ENCODE peak calls at places on chromosomes 7 and 10, in four cellular contexts. C is K562, U is HepG2, I is A549. A is an unnamed sample.

GRCh38 chr7:2488272-2488645 is 12.1 kb upstream of the GRIFIN start:
- DNase-seq in I (no peak), C (no peak), U (no peak), A (no peak)

GRCh38 chr10:43803816-43804215 is 155.1 kb upstream of the ZNF32 start:
- DNase-seq in C (no peak), U (no peak), I (no peak), A (no peak)

GRCh38 chr7:140640060-140640611 is 477 bp downstream of the DENND2A start:
- DNase-seq in I (peak), U (no peak), C (no peak), A (no peak)

GRCh38 chr7:122206985-122207384 is 62.9 kb upstream of the AASS start:
- DNase-seq in C (no peak), U (no peak), I (no peak), A (no peak)

GRCh38 chr10:118940386-118940785 is 89.1 kb upstream of the NANOS1 start:
- DNase-seq in I (no peak), C (no peak), U (no peak), A (no peak)

GRCh38 chr10:130782467-130782866 is 529.1 kb downstream of the TCERG1L start:
- DNase-seq in U (peak), C (no peak), I (no peak), A (no peak)

GRCh38 chr10:59844436-59844835 is 61.9 kb downstream of the CCDC6 start:
- DNase-seq in U (no peak), C (no peak), I (no peak), A (no peak)

GRCh38 chr7:141276031-141276430 is 202.2 kb downstream of the TMEM178B start:
- DNase-seq in U (no peak), C (no peak), I (no peak), A (no peak)

GRCh38 chr7:9507281-9507680 is 1073.9 kb downstream of the NXPH1 start:
- DNase-seq in U (no peak), I (no peak), C (no peak), A (no peak)

GRCh38 chr7:141511370-141512335 is 39.6 kb upstream of the AGK start:
- DNase-seq in C (no peak), U (no peak), I (no peak), A (no peak)

GRCh38 chr10:89537361-89537760 is 2.0 kb upstream of the SLC16A12 start:
- DNase-seq in U (no peak), I (no peak), C (no peak), A (no peak)

GRCh38 chr7:109864263-109864662 is 1226.7 kb upstream of the LRRN3 start:
- DNase-seq in U (no peak), I (no peak), C (no peak), A (no peak)

GRCh38 chr7:135390829-135391228 is 119.1 kb downstream of the CNOT4 start:
- DNase-seq in I (no peak), U (no peak), C (no peak), A (no peak)

GRCh38 chr7:73894851-73895441 is 34.0 kb downstream of the TMEM270 start:
- DNase-seq in C (no peak), U (no peak), I (peak), A (no peak)

GRCh38 chr7:132272763-132273371 is 303.4 kb downstream of the PLXNA4 start:
- DNase-seq in U (no peak), C (no peak), I (no peak), A (no peak)

GRCh38 chr7:75965617-75966016 is 28.8 kb downstream of the TMEM120A start:
- DNase-seq in I (no peak), U (no peak), C (peak), A (no peak)

GRCh38 chr10:89217057-89217990 is 10.2 kb upstream of the CH25H start:
- DNase-seq in C (peak), I (peak), U (peak), A (peak)

GRCh38 chr7:4683884-4684565 is 1.9 kb downstream of the FOXK1 start:
- DNase-seq in C (peak), I (no peak), U (peak), A (peak)

GRCh38 chr10:12549297-12549696 is 199.9 kb downstream of the CAMK1D start:
- DNase-seq in U (no peak), C (no peak), I (no peak), A (no peak)

GRCh38 chr7:16646427-16647081 is 573 bp downstream of the BZW2 start:
- DNase-seq in I (no peak), U (no peak), C (no peak), A (peak)

GRCh38 chr10:5806745-5807144 is 6.5 kb downstream of the GDI2 start:
- DNase-seq in C (no peak), I (no peak), U (peak), A (no peak)

GRCh38 chr10:15152556-15152955 is 15.9 kb downstream of the NMT2 start:
- DNase-seq in U (no peak), C (no peak), I (no peak), A (no peak)

GRCh38 chr7:95469850-95470249 is 15.9 kb upstream of the ASB4 start:
- DNase-seq in C (no peak), U (peak), I (no peak), A (no peak)

GRCh38 chr7:113301983-113302382 is 183.6 kb upstream of the SMIM30 start:
- DNase-seq in C (no peak), U (no peak), I (no peak), A (no peak)

GRCh38 chr7:34425194-34425593 is 232.8 kb upstream of the NPSR1 start:
- DNase-seq in C (no peak), U (peak), I (no peak), A (peak)

GRCh38 chr10:91643700-91644099 is 10.8 kb upstream of the PPP1R3C start:
- DNase-seq in I (no peak), U (peak), C (no peak), A (no peak)

GRCh38 chr7:122329145-122329802 is 24.7 kb upstream of the FEZF1 start:
- DNase-seq in U (no peak), I (no peak), C (no peak), A (no peak)

GRCh38 chr10:112759519-112759918 is 190.5 kb upstream of the TCF7L2 start:
- DNase-seq in U (no peak), I (no peak), C (no peak), A (no peak)

GRCh38 chr10:76881477-76882220 is 756.0 kb downstream of the KCNMA1 start:
- DNase-seq in I (no peak), C (no peak), U (no peak), A (no peak)

DNA sequence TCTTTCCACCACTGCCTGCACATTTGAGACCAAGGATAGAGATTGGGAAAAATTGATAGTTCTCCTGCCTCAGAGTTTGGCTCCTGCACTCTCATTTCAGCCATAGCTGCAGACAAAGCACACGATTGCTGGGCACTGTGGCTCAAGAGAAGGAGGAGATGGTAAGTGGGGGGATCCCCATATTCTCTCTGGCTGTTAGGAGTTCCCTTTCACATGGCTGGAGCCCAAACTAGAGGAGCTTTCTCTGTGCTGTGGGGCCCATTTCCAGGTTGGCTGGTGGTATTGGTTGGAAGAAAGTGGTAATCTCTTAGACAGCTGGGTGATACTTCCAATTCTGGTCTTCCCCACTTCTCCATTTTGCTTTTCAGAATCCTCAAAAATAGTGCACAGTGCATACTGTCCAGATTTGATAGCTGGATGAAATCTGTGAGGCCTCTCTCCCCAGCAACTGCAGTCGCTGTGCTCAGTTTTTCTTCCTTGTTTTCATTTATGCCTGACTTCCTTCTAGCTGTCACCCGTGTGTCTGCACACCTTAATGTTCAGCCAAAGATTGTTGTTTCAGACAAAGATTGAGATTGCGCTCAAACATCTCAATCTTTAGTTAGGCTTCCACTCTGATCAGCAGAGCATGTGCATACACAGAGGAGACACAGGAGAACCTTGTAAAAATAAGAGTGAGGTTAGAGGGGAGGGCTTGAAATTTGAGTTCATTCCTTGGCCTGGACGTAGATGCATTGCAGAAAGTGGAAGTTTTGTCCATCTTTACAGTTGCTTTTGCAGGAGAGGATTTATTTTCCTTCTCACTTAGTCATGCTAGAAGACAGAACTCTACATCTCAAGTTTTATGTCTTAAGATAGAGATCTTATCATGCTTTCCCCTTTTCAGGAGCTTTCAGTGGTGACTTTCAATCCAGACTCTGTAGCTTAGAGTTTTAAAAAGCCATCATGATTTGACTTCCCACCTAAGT is 28.6 kb downstream of the RABGEF1 start:
- DNase-seq in I (no peak), C (no peak), U (no peak), A (no peak)
- TF ChIP-seq MYC in I (no peak), C (no peak), U (no peak), A (no peak)

DNA sequence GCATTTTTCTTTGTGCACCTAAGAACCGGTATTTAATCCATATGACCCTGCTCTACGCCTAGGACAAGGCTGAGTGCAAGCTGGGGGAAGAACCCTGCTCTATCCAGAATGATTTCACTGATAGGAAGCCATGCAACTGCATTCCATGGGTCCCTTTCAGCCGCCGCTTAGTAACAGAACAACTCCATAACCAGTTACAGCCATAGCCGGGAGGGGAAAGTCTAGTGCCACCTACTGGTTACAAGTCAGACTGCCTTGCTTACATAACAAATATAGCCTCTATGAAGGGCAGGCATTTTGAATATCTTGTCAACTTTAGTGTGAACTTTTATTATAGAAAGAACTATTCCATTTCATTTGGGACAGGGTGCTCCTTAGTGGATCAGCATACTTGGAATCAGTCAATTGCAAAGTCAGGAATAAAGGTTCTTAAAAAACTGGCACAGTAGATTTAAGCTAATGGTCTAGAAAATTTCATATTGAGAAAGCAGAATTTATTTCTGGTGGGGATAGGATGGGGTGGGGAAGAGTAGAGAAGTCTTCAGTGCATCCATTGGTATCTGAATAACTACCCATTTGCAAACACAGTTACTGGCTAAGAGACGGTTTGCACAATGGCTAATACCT is 521.7 kb downstream of the ADRA2A start:
- DNase-seq in C (peak), I (peak), U (peak), A (peak)
- TF ChIP-seq JUN in C (no peak), I (no peak), U (no peak), A (no peak)

DNA sequence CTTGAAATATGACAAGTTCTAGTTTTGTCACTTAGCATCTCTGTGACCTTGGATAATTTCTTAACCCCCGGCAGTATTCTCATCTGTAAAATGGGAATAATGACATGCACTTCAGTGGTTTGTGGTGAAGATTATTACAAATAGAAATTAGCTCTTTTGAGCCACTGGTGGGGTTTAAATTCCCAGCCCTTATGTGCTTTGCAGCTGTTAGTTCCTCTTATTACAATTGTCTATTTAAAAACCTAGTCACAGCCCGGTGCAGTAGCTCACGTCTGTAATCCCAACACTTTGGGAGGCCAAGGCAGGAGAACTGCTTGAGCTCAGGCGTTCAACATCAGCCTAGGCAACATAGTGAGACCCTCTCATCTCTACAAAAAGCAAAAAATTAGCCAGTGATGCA is 30.1 kb downstream of the CAV1 start:
- DNase-seq in U (no peak), I (no peak), C (no peak), A (no peak)
- H3K27ac ChIP-seq in U (no peak), I (peak), C (no peak), A (no peak)

DNA sequence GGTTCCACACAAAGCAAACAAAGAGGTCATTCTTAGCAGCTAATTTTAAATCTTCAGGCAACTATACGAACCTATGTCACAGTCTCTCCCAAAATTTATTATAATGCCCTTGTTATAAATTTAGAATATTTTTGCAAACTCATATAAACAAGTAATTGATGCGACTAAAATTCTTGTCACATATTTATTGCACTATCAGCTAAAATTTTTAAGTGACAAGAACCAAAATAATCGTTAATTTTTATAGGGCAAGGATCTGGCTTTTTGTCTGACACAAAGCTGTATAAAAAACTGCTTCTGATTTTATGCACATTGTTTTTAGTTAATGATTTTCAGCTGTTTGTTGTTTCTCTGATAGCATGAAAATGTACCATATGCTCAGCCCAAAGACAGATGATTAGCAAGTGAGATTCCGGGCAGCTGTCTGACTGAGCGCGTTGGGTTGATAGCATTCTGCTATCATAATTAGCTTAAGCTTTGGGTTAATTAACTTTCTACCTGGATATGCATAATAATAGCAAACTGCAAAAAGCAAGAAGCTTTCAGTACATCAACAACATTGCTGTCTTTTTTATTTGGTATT is 136.0 kb downstream of the MGMT start:
- DNase-seq in C (no peak), U (no peak), I (no peak), A (no peak)
- TF ChIP-seq MYC in C (no peak), U (no peak), I (no peak), A (no peak)

DNA sequence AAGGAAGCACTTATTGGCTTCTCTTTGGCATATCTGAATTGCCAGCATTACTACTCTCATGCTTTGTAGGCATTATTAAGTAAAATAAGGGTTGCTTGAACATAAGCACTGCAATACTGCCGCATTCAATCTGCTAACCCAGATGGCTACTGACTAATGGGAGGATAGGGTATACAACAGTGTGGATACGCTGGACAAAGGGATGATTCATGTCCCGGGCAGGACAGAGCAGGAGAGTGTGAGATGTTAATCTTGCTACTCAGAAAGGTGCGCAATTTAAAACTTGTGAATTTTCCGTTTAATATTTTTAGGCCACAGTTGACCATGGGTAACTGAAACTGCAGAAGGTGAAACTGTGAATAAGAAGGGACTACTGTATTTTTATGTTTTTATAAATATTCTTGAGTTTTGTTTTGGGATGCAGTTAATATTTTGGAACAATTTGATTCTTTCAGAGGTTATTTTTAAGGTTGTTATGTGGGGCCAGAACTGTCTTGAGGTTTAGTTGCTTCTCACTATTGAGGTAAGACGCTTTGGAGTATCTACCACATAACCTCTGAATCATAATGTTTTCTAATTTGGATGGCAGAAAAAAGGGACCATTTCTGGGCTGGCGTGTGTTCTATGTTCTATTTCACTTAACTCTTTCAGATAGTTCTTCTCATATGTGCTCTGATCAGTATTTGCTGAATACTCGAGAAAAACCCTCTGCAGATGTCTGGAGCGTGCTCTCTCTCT is 75.7 kb upstream of the SYPL1 start:
- DNase-seq in C (no peak), U (no peak), I (no peak), A (no peak)
- TF ChIP-seq JUN in C (no peak), U (no peak), I (no peak), A (no peak)

GRCh38 chr7:29341156-29341555 is 146.6 kb downstream of the CHN2 start:
- DNase-seq in U (no peak), C (no peak), I (no peak), A (no peak)

GRCh38 chr7:29340691-29341090 is 146.1 kb downstream of the CHN2 start:
- DNase-seq in U (no peak), I (no peak), C (no peak), A (no peak)

GRCh38 chr7:29343379-29343778 is 148.8 kb downstream of the CHN2 start:
- DNase-seq in I (no peak), C (no peak), U (no peak), A (no peak)

GRCh38 chr7:29344334-29344978 is 149.9 kb downstream of the CHN2 start:
- DNase-seq in C (no peak), U (no peak), I (no peak), A (no peak)

DNA sequence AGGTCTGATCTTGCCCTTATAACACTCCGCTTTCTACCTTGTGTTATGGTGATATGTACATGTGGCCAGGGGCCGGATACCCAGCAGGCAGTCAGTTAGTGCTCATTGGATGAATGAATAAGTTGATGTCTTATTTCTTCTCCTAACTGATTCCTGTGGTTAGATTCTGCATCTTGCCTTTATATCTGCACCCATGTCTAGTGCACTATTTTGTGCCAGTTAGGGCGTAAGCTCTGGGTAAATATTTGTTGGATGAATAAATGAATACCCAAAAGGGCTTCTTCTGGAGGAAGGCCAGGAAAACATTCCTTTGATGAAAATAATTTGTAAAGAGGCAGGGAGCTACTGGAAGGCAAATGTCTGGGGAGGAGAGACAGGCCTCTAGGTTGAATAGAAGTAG is 148.2 kb downstream of the CHN2 start:
- DNase-seq in U (no peak), I (no peak), C (no peak), A (no peak)
- H3K27ac ChIP-seq in U (no peak), I (no peak), C (no peak), A (no peak)

A was measured in endothelial cell of umbilical vein.